ENCODE peak calls at places on chromosomes 4 and X, in four cellular contexts. S is GM06990, U is fibroblast of lung, O is lung. T is an unnamed sample.

GRCh38 chr4:119290598-119290997 is 31.3 kb downstream of the FABP2 start:
- DNase-seq in S (no peak), U (no peak), O (no peak), T (no peak)

GRCh38 chr4:10579700-10580099 is 104.9 kb downstream of the CLNK start:
- DNase-seq in S (no peak), U (no peak), O (no peak), T (no peak)

GRCh38 chrX:136781180-136781797 is 557 bp upstream of the ARHGEF6 start:
- DNase-seq in S (no peak), U (no peak), O (no peak), T (no peak)

GRCh38 chrX:2497961-2498780 is 2.6 kb downstream of the DHRSX start:
- DNase-seq in S (no peak), U (peak), O (no peak), T (peak)

GRCh38 chr4:517806-518070 is 18.7 kb downstream of the PIGG start:
- DNase-seq in S (no peak), U (no peak), O (no peak), T (no peak)

GRCh38 chr4:3145251-3145908 is 70.9 kb downstream of the HTT start:
- DNase-seq in S (no peak), U (peak), O (no peak), T (no peak)

GRCh38 chrX:46733226-46733625 is 25.7 kb downstream of the SLC9A7 start:
- DNase-seq in S (no peak), U (no peak), O (no peak), T (no peak)

GRCh38 chr4:16253127-16253960 is 27.1 kb upstream of the TAPT1 start:
- DNase-seq in S (no peak), U (peak), O (peak), T (peak)

GRCh38 chr4:40214038-40214437 is 17.2 kb downstream of the RHOH start:
- DNase-seq in S (no peak), U (no peak), O (no peak), T (no peak)

GRCh38 chr4:15232725-15233597 is 194.9 kb upstream of the C1QTNF7 start:
- DNase-seq in S (no peak), U (peak), O (no peak), T (no peak)

GRCh38 chrX:114615765-114616164 is 31.9 kb downstream of the HTR2C start:
- DNase-seq in S (no peak), U (peak), O (no peak), T (no peak)

GRCh38 chrX:40082447-40083119 is 15.2 kb downstream of the BCOR start:
- DNase-seq in S (no peak), U (no peak), O (no peak), T (no peak)
- H3K4me3 ChIP-seq in S (no peak), U (no peak), O (no peak), T (no peak)

GRCh38 chrX:52995135-52995973 is 37.0 kb upstream of the FAM156A start:
- DNase-seq in S (peak), U (peak), O (peak), T (peak)

GRCh38 chrX:53000447-53001208 is 42.3 kb upstream of the FAM156A start:
- DNase-seq in S (no peak), U (no peak), O (no peak), T (no peak)

GRCh38 chrX:52990848-52991247 is 32.5 kb upstream of the FAM156A start:
- DNase-seq in S (no peak), U (peak), O (no peak), T (no peak)

DNA sequence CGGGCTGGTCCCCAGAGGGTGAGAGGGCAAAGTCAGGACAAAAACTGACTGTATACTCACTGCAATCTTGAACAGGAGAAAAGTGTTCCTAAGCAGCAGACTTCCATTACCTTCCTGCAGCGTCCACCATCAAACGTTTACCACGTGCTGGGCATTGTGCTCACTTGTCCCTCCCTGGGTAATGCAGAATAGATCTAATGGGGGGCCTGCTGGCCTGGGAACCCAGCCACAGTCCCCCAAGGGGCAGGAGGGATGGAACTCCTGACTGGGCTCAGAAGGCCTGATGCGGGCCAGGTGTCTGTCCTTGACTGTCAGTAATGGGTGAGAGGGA is 37.6 kb upstream of the FAM156A start:
- DNase-seq in S (peak), U (no peak), O (no peak), T (no peak)
- TF ChIP-seq CTCF in S (no peak), U (no peak), O (no peak), T (no peak)

DNA sequence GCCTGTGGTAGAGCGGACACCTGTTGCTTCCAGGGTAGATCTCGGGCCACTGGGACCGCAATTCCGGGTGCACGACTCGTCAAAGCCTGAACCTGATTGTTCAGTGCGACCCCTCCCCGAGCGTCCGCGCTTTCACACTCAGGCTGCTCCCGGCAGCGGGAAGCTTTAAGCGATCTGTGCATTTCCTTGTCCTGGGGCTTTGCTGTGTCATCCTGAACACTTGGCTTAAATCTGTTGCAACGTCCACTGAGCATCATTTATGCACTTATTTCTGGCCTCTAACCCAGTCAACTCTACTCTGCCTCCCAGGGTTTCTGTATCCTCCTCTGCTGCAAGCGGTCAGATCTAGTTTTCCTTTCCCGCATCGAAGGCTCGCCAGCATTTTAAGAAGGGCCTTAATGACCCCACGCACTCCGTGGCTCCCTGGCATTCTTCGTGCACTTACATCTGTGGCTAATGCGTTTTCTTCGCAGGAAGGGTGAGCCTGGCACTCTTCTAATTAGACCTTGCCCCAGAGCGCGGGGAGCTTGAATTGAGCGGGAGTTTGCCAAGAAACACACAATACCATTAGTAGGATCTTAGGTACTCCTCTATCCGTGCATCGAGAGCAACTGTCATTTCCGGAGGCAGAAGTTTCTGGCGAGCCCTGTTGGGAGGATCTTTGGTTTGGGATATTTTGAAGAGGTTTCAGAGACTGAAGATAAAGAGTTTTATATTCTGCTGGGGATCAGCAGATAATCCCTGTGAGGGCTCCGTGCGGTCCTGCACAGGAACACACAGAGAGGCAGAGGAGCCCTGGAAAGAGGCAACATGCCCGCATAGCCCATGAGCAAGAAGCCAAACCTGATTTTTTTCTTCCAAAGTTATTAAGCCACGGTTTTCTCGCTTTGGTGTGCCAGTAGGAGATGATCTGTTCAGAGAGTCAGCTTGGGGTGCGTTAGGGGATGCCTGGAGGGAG is 654 bp upstream of the DDIT4L start:
- DNase-seq in S (no peak), U (peak), O (no peak), T (no peak)
- H3K4me3 ChIP-seq in S (no peak), U (peak), O (peak), T (peak)

DNA sequence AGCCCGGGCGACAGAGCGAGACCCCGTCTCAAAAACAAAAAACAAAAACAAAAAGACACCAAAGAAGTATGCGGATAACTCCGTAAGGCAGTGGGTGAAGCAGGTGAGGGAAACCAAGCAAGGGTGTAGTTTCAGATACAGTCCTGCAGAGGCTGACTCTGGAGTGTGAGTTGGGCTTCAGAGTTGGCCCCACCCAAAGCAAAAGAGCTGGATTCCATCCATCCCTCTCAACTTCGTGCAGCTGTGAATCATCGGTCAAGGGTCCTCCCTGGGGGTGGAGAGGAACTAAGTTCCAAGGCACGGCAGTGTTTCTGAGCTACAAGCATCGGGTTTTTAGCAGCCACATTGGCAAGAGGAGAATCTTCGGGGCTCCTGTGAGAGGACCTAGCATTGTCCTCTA is 43.9 kb upstream of the FAM9A start:
- DNase-seq in S (no peak), U (peak), O (no peak), T (no peak)
- TF ChIP-seq CTCF in S (no peak), U (peak), O (no peak), T (peak)

GRCh38 chr4:41363384-41363981 is 106.8 kb downstream of the UCHL1 start:
- DNase-seq in S (no peak), U (peak), O (peak), T (peak)
- H3K4me3 ChIP-seq in S (no peak), U (no peak), O (no peak), T (peak)

GRCh38 chr4:154082760-154083530 is 294.1 kb upstream of the SFRP2 start:
- DNase-seq in S (no peak), U (peak), O (no peak), T (no peak)
- TF ChIP-seq CTCF in S (peak), U (no peak), O (no peak), T (peak)

DNA sequence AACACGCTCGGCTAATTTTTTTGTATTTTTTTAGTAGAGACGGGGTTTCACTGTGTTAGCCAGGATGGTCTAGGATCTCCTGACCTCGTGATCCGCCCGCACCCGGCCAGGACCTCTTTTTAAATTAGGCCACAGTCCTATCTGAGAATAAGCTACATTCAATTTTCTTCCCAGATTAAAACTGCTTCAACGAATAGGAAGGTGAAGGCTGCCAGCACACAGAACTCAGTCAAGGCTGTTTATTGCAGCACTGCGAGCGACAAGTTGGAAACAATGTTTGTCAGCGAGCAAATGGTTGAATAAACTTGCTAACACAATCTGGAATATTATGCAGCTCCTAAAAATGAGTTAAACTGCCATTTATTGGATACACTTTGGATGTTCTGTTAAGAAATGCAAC is 1.9 kb downstream of the GRPEL1 start:
- DNase-seq in S (no peak), U (no peak), O (no peak), T (no peak)
- H3K4me3 ChIP-seq in S (no peak), U (no peak), O (no peak), T (no peak)

GRCh38 chrX:112512509-112512908 is 167.2 kb downstream of the LHFPL1 start:
- DNase-seq in S (no peak), U (no peak), O (no peak), T (no peak)
- TF ChIP-seq CTCF in S (peak), U (no peak), O (no peak), T (no peak)